ENCODE peak calls at places on chromosomes 12 and 14, in seven cellular contexts. I is activated T-helper 1 cell treated with anti-CD3 and anti-CD28 coated beads, Interleukin-2, amount 50 U/mL, for 16 hours; C is HFFc6; M is activated CD4-positive, alpha-beta memory T cell treated with anti-CD3 and anti-CD28 coated beads, Interleukin-2, amount 10 ng/mL, durations not matched to agents 7 days and 5 days; V is activated naive CD8-positive, alpha-beta T cell treated with anti-CD3 and anti-CD28 coated beads, Interleukin-2, amount 50 U/mL, for 16 hours; J is esophagus squamous epithelium; E is DND-41. N is an unnamed sample.
A peak's percentile ranks its signal among the peaks of the same experiment; 100 is the strongest.

GRCh38 chr14:65949711-65950516 is 536.3 kb upstream of the CCDC196 start:
- DNase-seq in V (no peak), C (peak; percentile 13), M (peak; percentile 31), I (no peak), J (no peak), E (peak; percentile 44), N (no peak)

GRCh38 chr12:57299514-57300016 is 48.6 kb upstream of the STAC3 start:
- DNase-seq in M (no peak), J (no peak), I (no peak), C (no peak), E (no peak), V (no peak), N (no peak)

GRCh38 chr14:90561031-90561430 is 164.2 kb downstream of the CALM1 start:
- DNase-seq in M (no peak), I (no peak), E (no peak), V (no peak), C (no peak), J (no peak), N (no peak)

GRCh38 chr12:21456291-21456780 is 18.9 kb downstream of the PYROXD1 start:
- DNase-seq in J (no peak), I (no peak), C (no peak), V (peak; percentile 20), E (peak; percentile 28), M (peak; percentile 63), N (no peak)

GRCh38 chr14:103846569-103847438 is 571 bp downstream of the PPP1R13B start:
- DNase-seq in C (no peak), E (no peak), J (no peak), V (no peak), I (no peak), M (peak; percentile 43), N (peak; percentile 69)

GRCh38 chr14:96039633-96040311 is 610 bp downstream of the C14orf132 start:
- DNase-seq in I (no peak), V (no peak), E (no peak), J (no peak), M (no peak), C (peak; percentile 20), N (no peak)

GRCh38 chr14:26846388-26846787 is 248.6 kb upstream of the NOVA1 start:
- DNase-seq in M (no peak), I (no peak), E (no peak), V (no peak), J (no peak), C (no peak), N (no peak)

GRCh38 chr12:62135553-62136200 is 124.5 kb upstream of the USP15 start:
- DNase-seq in M (no peak), I (no peak), C (no peak), V (no peak), J (no peak), E (no peak), N (no peak)

GRCh38 chr12:59734371-59734770 is 138.5 kb downstream of the SLC16A7 start:
- DNase-seq in J (no peak), M (no peak), C (no peak), I (no peak), V (no peak), E (no peak), N (no peak)

GRCh38 chr14:60204843-60205774 is 39.9 kb upstream of the DHRS7 start:
- DNase-seq in V (no peak), E (no peak), C (no peak), I (no peak), M (no peak), J (no peak), N (no peak)

GRCh38 chr14:105067140-105067968 is 2.1 kb upstream of the GPR132 start:
- DNase-seq in M (peak; percentile 70), C (no peak), E (no peak), J (no peak), V (no peak), I (no peak), N (no peak)

GRCh38 chr14:33343016-33343415 is 404.3 kb downstream of the NPAS3 start:
- DNase-seq in V (no peak), J (no peak), E (no peak), M (no peak), I (no peak), C (no peak), N (no peak)

GRCh38 chr12:11228268-11228879 is 41.1 kb downstream of the PRB3 start:
- DNase-seq in J (no peak), E (peak; percentile 48), V (no peak), I (no peak), M (peak; percentile 35), C (peak; percentile 19), N (peak; percentile 15)

GRCh38 chr12:12714276-12715001 is 2.7 kb upstream of the CDKN1B start:
- DNase-seq in J (no peak), C (no peak), E (peak; percentile 74), I (peak; percentile 43), M (peak; percentile 67), V (no peak), N (no peak)

GRCh38 chr14:32693114-32693513 is 245.6 kb upstream of the NPAS3 start:
- DNase-seq in C (no peak), J (no peak), V (no peak), E (no peak), I (no peak), M (no peak), N (no peak)

GRCh38 chr12:50314629-50315312 is 31.5 kb upstream of the LIMA1 start:
- DNase-seq in J (no peak), M (no peak), V (no peak), E (peak; percentile 15), C (peak; percentile 62), I (no peak), N (peak; percentile 16)

GRCh38 chr12:104507672-104508071 is 50.9 kb downstream of the CHST11 start:
- DNase-seq in J (no peak), I (no peak), E (no peak), C (no peak), M (no peak), V (no peak), N (no peak)

GRCh38 chr12:104503191-104503590 is 46.4 kb downstream of the CHST11 start:
- DNase-seq in J (no peak), C (no peak), E (no peak), M (no peak), I (no peak), V (no peak), N (no peak)

GRCh38 chr14:99752486-99753121 is 40.6 kb upstream of the EML1 start:
- DNase-seq in V (no peak), M (no peak), E (no peak), I (no peak), J (no peak), C (peak; percentile 70), N (no peak)

GRCh38 chr14:29749327-29749726 is 178.3 kb downstream of the PRKD1 start:
- DNase-seq in I (no peak), E (no peak), M (no peak), J (no peak), C (peak; percentile 52), V (no peak), N (no peak)

GRCh38 chr14:73817020-73817419 is 34.6 kb upstream of the PTGR2 start:
- DNase-seq in C (no peak), V (no peak), M (no peak), J (no peak), I (no peak), E (no peak), N (no peak)

GRCh38 chr12:128959931-128960330 is 106.7 kb downstream of the GLT1D1 start:
- DNase-seq in M (no peak), E (no peak), J (no peak), V (no peak), C (no peak), I (no peak), N (no peak)